ENCODE peak calls at places on chromosomes 6 and 20, in six cellular contexts. One of them, this sample, is unnamed.

GRCh38 chr6:24522090-24522820 is 27.5 kb downstream of the ALDH5A1 start:
- DNase-seq in KBM-7: peak
- DNase-seq in islet precursor cell: no peak
- DNase-seq in left cardiac atrium: no peak
- DNase-seq in left ventricle myocardium inferior: no peak
- DNase-seq in NB4: no peak
- DNase-seq in this sample: no peak

GRCh38 chr6:41901882-41902519 is 6.8 kb upstream of the USP49 start:
- DNase-seq in KBM-7: peak
- DNase-seq in islet precursor cell: peak
- DNase-seq in left cardiac atrium: no peak
- DNase-seq in left ventricle myocardium inferior: no peak
- DNase-seq in NB4: peak
- DNase-seq in this sample: no peak

GRCh38 chr6:145836170-145836569 is 21.6 kb upstream of the FBXO30 start:
- DNase-seq in KBM-7: no peak
- DNase-seq in islet precursor cell: no peak
- DNase-seq in left cardiac atrium: no peak
- DNase-seq in left ventricle myocardium inferior: no peak
- DNase-seq in NB4: no peak
- DNase-seq in this sample: no peak

GRCh38 chr20:32968833-32969241 is 35.4 kb downstream of the SUN5 start:
- DNase-seq in KBM-7: no peak
- DNase-seq in islet precursor cell: peak
- DNase-seq in left cardiac atrium: no peak
- DNase-seq in left ventricle myocardium inferior: no peak
- DNase-seq in NB4: no peak
- DNase-seq in this sample: no peak

GRCh38 chr20:50844430-50845100 is 49.7 kb downstream of the BCAS4 start:
- DNase-seq in KBM-7: peak
- DNase-seq in islet precursor cell: peak
- DNase-seq in left cardiac atrium: peak
- DNase-seq in left ventricle myocardium inferior: no peak
- DNase-seq in NB4: peak
- DNase-seq in this sample: no peak

GRCh38 chr6:137736048-137736846 is 130.8 kb upstream of the TNFAIP3 start:
- DNase-seq in KBM-7: no peak
- DNase-seq in islet precursor cell: no peak
- DNase-seq in left cardiac atrium: no peak
- DNase-seq in left ventricle myocardium inferior: no peak
- DNase-seq in NB4: peak
- DNase-seq in this sample: no peak

GRCh38 chr6:43948527-43949450 is 178.5 kb downstream of the MRPL14 start:
- DNase-seq in KBM-7: no peak
- DNase-seq in islet precursor cell: peak
- DNase-seq in left cardiac atrium: no peak
- DNase-seq in left ventricle myocardium inferior: no peak
- DNase-seq in NB4: no peak
- DNase-seq in this sample: no peak

GRCh38 chr6:32854376-32855178 is 585 bp downstream of the PSMB9 start:
- DNase-seq in KBM-7: no peak
- DNase-seq in islet precursor cell: no peak
- DNase-seq in left cardiac atrium: peak
- DNase-seq in left ventricle myocardium inferior: peak
- DNase-seq in NB4: peak
- DNase-seq in this sample: no peak

GRCh38 chr6:49550413-49551125 is at the start of gene C6orf141:
- DNase-seq in KBM-7: peak
- DNase-seq in islet precursor cell: peak
- DNase-seq in left cardiac atrium: peak
- DNase-seq in left ventricle myocardium inferior: no peak
- DNase-seq in NB4: no peak
- DNase-seq in this sample: peak